ENCODE peak calls at places on chromosomes 13 and 19, in nine cellular contexts. One of them, this sample, is unnamed.

GRCh38 chr13:80050252-80050651 is 290.7 kb downstream of the SPRY2 start:
- DNase-seq in effector memory CD4-positive, alpha-beta T cell: no peak
- DNase-seq in pancreas: no peak
- DNase-seq in CD4-positive, CD25-positive, alpha-beta regulatory T cell: no peak
- DNase-seq in Karpas-422: no peak
- DNase-seq in spleen: no peak
- DNase-seq in heart right ventricle: no peak
- DNase-seq in CD8-positive, alpha-beta T cell: no peak
- DNase-seq in dorsolateral prefrontal cortex: no peak
- DNase-seq in this sample: no peak

GRCh38 chr13:29758591-29759114 is 91.8 kb downstream of the UBL3 start:
- DNase-seq in CD4-positive, CD25-positive, alpha-beta regulatory T cell: peak; percentile 42
- DNase-seq in CD8-positive, alpha-beta T cell: peak; percentile 10
- DNase-seq in spleen: no peak
- DNase-seq in pancreas: no peak
- DNase-seq in Karpas-422: no peak
- DNase-seq in heart right ventricle: no peak
- DNase-seq in dorsolateral prefrontal cortex: no peak
- DNase-seq in effector memory CD4-positive, alpha-beta T cell: peak; percentile 36
- DNase-seq in this sample: no peak

GRCh38 chr13:32636711-32637110 is 50.5 kb downstream of the PDS5B start:
- DNase-seq in spleen: no peak
- DNase-seq in heart right ventricle: no peak
- DNase-seq in Karpas-422: no peak
- DNase-seq in CD8-positive, alpha-beta T cell: no peak
- DNase-seq in pancreas: no peak
- DNase-seq in dorsolateral prefrontal cortex: no peak
- DNase-seq in effector memory CD4-positive, alpha-beta T cell: no peak
- DNase-seq in CD4-positive, CD25-positive, alpha-beta regulatory T cell: no peak
- DNase-seq in this sample: no peak

GRCh38 chr13:79450110-79450509 is 30.8 kb upstream of the NDFIP2 start:
- DNase-seq in effector memory CD4-positive, alpha-beta T cell: no peak
- DNase-seq in CD4-positive, CD25-positive, alpha-beta regulatory T cell: no peak
- DNase-seq in CD8-positive, alpha-beta T cell: no peak
- DNase-seq in spleen: no peak
- DNase-seq in pancreas: no peak
- DNase-seq in Karpas-422: no peak
- DNase-seq in dorsolateral prefrontal cortex: no peak
- DNase-seq in heart right ventricle: no peak
- DNase-seq in this sample: no peak

GRCh38 chr19:12000152-12000981 is 35.1 kb downstream of the ZNF433 start:
- DNase-seq in pancreas: no peak
- DNase-seq in dorsolateral prefrontal cortex: no peak
- DNase-seq in heart right ventricle: no peak
- DNase-seq in effector memory CD4-positive, alpha-beta T cell: no peak
- DNase-seq in spleen: no peak
- DNase-seq in CD8-positive, alpha-beta T cell: no peak
- DNase-seq in CD4-positive, CD25-positive, alpha-beta regulatory T cell: no peak
- DNase-seq in Karpas-422: no peak
- DNase-seq in this sample: no peak

GRCh38 chr19:41407271-41407670 is 9.7 kb downstream of the BCKDHA start:
- DNase-seq in pancreas: no peak
- DNase-seq in heart right ventricle: no peak
- DNase-seq in CD4-positive, CD25-positive, alpha-beta regulatory T cell: no peak
- DNase-seq in Karpas-422: peak; percentile 67
- DNase-seq in spleen: no peak
- DNase-seq in effector memory CD4-positive, alpha-beta T cell: no peak
- DNase-seq in dorsolateral prefrontal cortex: no peak
- DNase-seq in CD8-positive, alpha-beta T cell: no peak
- DNase-seq in this sample: no peak

GRCh38 chr13:41533676-41534075 is 76.3 kb downstream of the RGCC start:
- DNase-seq in spleen: no peak
- DNase-seq in effector memory CD4-positive, alpha-beta T cell: no peak
- DNase-seq in CD4-positive, CD25-positive, alpha-beta regulatory T cell: no peak
- DNase-seq in dorsolateral prefrontal cortex: no peak
- DNase-seq in Karpas-422: no peak
- DNase-seq in CD8-positive, alpha-beta T cell: no peak
- DNase-seq in heart right ventricle: no peak
- DNase-seq in pancreas: no peak
- DNase-seq in this sample: no peak

GRCh38 chr13:24178847-24179845 is 18.6 kb downstream of the SPATA13 start:
- DNase-seq in dorsolateral prefrontal cortex: no peak
- DNase-seq in effector memory CD4-positive, alpha-beta T cell: no peak
- DNase-seq in spleen: no peak
- DNase-seq in heart right ventricle: no peak
- DNase-seq in CD4-positive, CD25-positive, alpha-beta regulatory T cell: no peak
- DNase-seq in pancreas: no peak
- DNase-seq in CD8-positive, alpha-beta T cell: no peak
- DNase-seq in Karpas-422: no peak
- DNase-seq in this sample: no peak

GRCh38 chr19:13150919-13151604 is 851 bp downstream of the IER2 start:
- DNase-seq in effector memory CD4-positive, alpha-beta T cell: no peak
- DNase-seq in CD8-positive, alpha-beta T cell: no peak
- DNase-seq in heart right ventricle: no peak
- DNase-seq in dorsolateral prefrontal cortex: no peak
- DNase-seq in CD4-positive, CD25-positive, alpha-beta regulatory T cell: peak; percentile 7
- DNase-seq in spleen: peak; percentile 87
- DNase-seq in Karpas-422: peak; percentile 60
- DNase-seq in pancreas: no peak
- DNase-seq in this sample: peak; percentile 28

GRCh38 chr13:100872761-100873160 is 198.2 kb upstream of the TMTC4 start:
- DNase-seq in spleen: no peak
- DNase-seq in CD4-positive, CD25-positive, alpha-beta regulatory T cell: no peak
- DNase-seq in dorsolateral prefrontal cortex: no peak
- DNase-seq in pancreas: no peak
- DNase-seq in CD8-positive, alpha-beta T cell: no peak
- DNase-seq in effector memory CD4-positive, alpha-beta T cell: no peak
- DNase-seq in Karpas-422: no peak
- DNase-seq in heart right ventricle: no peak
- DNase-seq in this sample: no peak

GRCh38 chr19:48355555-48355954 is 8.2 kb downstream of the TMEM143 start:
- DNase-seq in Karpas-422: no peak
- DNase-seq in spleen: no peak
- DNase-seq in dorsolateral prefrontal cortex: no peak
- DNase-seq in CD8-positive, alpha-beta T cell: no peak
- DNase-seq in CD4-positive, CD25-positive, alpha-beta regulatory T cell: no peak
- DNase-seq in pancreas: no peak
- DNase-seq in heart right ventricle: no peak
- DNase-seq in effector memory CD4-positive, alpha-beta T cell: no peak
- DNase-seq in this sample: no peak

GRCh38 chr13:46523972-46524737 is 28.8 kb upstream of the LRCH1 start:
- DNase-seq in Karpas-422: no peak
- DNase-seq in CD8-positive, alpha-beta T cell: no peak
- DNase-seq in heart right ventricle: no peak
- DNase-seq in spleen: no peak
- DNase-seq in pancreas: no peak
- DNase-seq in effector memory CD4-positive, alpha-beta T cell: no peak
- DNase-seq in CD4-positive, CD25-positive, alpha-beta regulatory T cell: no peak
- DNase-seq in dorsolateral prefrontal cortex: no peak
- DNase-seq in this sample: no peak

GRCh38 chr13:43663474-43664090 is 123.2 kb downstream of the ENOX1 start:
- DNase-seq in dorsolateral prefrontal cortex: no peak
- DNase-seq in pancreas: no peak
- DNase-seq in CD4-positive, CD25-positive, alpha-beta regulatory T cell: no peak
- DNase-seq in spleen: no peak
- DNase-seq in effector memory CD4-positive, alpha-beta T cell: no peak
- DNase-seq in heart right ventricle: no peak
- DNase-seq in Karpas-422: no peak
- DNase-seq in CD8-positive, alpha-beta T cell: no peak
- DNase-seq in this sample: no peak

GRCh38 chr19:17779281-17779930 is 15.5 kb upstream of the B3GNT3 start:
- DNase-seq in spleen: peak; percentile 87
- DNase-seq in dorsolateral prefrontal cortex: peak; percentile 51
- DNase-seq in heart right ventricle: no peak
- DNase-seq in CD4-positive, CD25-positive, alpha-beta regulatory T cell: no peak
- DNase-seq in CD8-positive, alpha-beta T cell: no peak
- DNase-seq in pancreas: no peak
- DNase-seq in Karpas-422: no peak
- DNase-seq in effector memory CD4-positive, alpha-beta T cell: no peak
- DNase-seq in this sample: no peak

GRCh38 chr13:91652389-91652788 is 254.0 kb downstream of the GPC5 start:
- DNase-seq in Karpas-422: no peak
- DNase-seq in CD8-positive, alpha-beta T cell: no peak
- DNase-seq in spleen: no peak
- DNase-seq in CD4-positive, CD25-positive, alpha-beta regulatory T cell: no peak
- DNase-seq in heart right ventricle: no peak
- DNase-seq in dorsolateral prefrontal cortex: no peak
- DNase-seq in pancreas: no peak
- DNase-seq in effector memory CD4-positive, alpha-beta T cell: no peak
- DNase-seq in this sample: no peak

DNA sequence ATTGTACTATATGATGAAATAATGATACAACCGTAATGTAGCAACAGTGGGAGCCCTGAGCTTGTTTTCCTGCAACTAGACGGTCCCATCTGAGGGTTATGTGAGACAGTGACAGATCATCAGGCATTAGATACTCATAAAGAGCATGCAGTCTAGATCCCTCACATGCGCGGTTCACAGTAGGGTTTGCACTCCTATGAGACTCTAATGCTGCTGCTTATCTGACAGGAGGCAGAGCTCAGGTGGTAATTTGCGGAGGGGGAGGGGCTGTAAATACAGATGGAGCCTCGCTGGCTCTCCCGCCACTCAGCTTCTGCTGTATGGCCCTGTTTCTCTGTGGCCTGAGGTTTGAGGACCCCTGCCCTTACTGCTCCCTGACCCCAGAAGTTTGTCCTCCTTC is 13.7 kb downstream of the EPHX3 start:
- DNase-seq in heart right ventricle: no peak
- DNase-seq in effector memory CD4-positive, alpha-beta T cell: no peak
- DNase-seq in CD4-positive, CD25-positive, alpha-beta regulatory T cell: no peak
- DNase-seq in CD8-positive, alpha-beta T cell: no peak
- DNase-seq in dorsolateral prefrontal cortex: no peak
- DNase-seq in pancreas: no peak
- DNase-seq in Karpas-422: no peak
- DNase-seq in spleen: no peak
- DNase-seq in this sample: no peak
- H3K27me3 ChIP-seq in heart right ventricle: no peaks in the 10 kb centered on the region
- H3K27me3 ChIP-seq in effector memory CD4-positive, alpha-beta T cell: peaks cover 9% of the 10 kb centered on the region
- H3K27me3 ChIP-seq in CD4-positive, CD25-positive, alpha-beta regulatory T cell: peaks cover 8% of the 10 kb centered on the region
- H3K27me3 ChIP-seq in CD8-positive, alpha-beta T cell: no peaks in the 10 kb centered on the region
- H3K27me3 ChIP-seq in dorsolateral prefrontal cortex: no peaks in the 10 kb centered on the region
- H3K27me3 ChIP-seq in pancreas: no peaks in the 10 kb centered on the region
- H3K27me3 ChIP-seq in Karpas-422: no peaks in the 10 kb centered on the region
- H3K27me3 ChIP-seq in spleen: peaks cover 14% of the 10 kb centered on the region
- H3K27me3 ChIP-seq in this sample: no peaks in the 10 kb centered on the region

GRCh38 chr19:7694499-7694898 is 7.4 kb downstream of the FCER2 start:
- DNase-seq in effector memory CD4-positive, alpha-beta T cell: no peak
- DNase-seq in dorsolateral prefrontal cortex: no peak
- DNase-seq in spleen: no peak
- DNase-seq in pancreas: no peak
- DNase-seq in Karpas-422: no peak
- DNase-seq in CD8-positive, alpha-beta T cell: no peak
- DNase-seq in CD4-positive, CD25-positive, alpha-beta regulatory T cell: no peak
- DNase-seq in heart right ventricle: no peak
- DNase-seq in this sample: no peak
- H3K27ac ChIP-seq in effector memory CD4-positive, alpha-beta T cell: no peak overlapping the region
- H3K27ac ChIP-seq in dorsolateral prefrontal cortex: no peak overlapping the region
- H3K27ac ChIP-seq in spleen: no peak overlapping the region
- H3K27ac ChIP-seq in pancreas: no peak overlapping the region
- H3K27ac ChIP-seq in Karpas-422: no peak overlapping the region
- H3K27ac ChIP-seq in CD8-positive, alpha-beta T cell: no peak overlapping the region
- H3K27ac ChIP-seq in CD4-positive, CD25-positive, alpha-beta regulatory T cell: no peak overlapping the region
- H3K27ac ChIP-seq in heart right ventricle: no peak overlapping the region
- H3K27ac ChIP-seq in this sample: no peak overlapping the region

GRCh38 chr19:38229585-38230073 is 5.6 kb upstream of the DPF1 start:
- DNase-seq in Karpas-422: peak; percentile 97
- DNase-seq in dorsolateral prefrontal cortex: peak; percentile 96
- DNase-seq in CD4-positive, CD25-positive, alpha-beta regulatory T cell: peak; percentile 39
- DNase-seq in effector memory CD4-positive, alpha-beta T cell: peak; percentile 27
- DNase-seq in pancreas: peak; percentile 70
- DNase-seq in heart right ventricle: peak; percentile 68
- DNase-seq in spleen: peak; percentile 81
- DNase-seq in CD8-positive, alpha-beta T cell: peak; percentile 23
- DNase-seq in this sample: peak; percentile 31

GRCh38 chr19:38228491-38229439 is 4.7 kb upstream of the DPF1 start:
- DNase-seq in pancreas: no peak
- DNase-seq in dorsolateral prefrontal cortex: peak; percentile 68
- DNase-seq in spleen: no peak
- DNase-seq in effector memory CD4-positive, alpha-beta T cell: no peak
- DNase-seq in Karpas-422: no peak
- DNase-seq in CD4-positive, CD25-positive, alpha-beta regulatory T cell: no peak
- DNase-seq in CD8-positive, alpha-beta T cell: no peak
- DNase-seq in heart right ventricle: no peak
- DNase-seq in this sample: no peak

GRCh38 chr19:38224014-38224862 is at the start of gene DPF1:
- DNase-seq in Karpas-422: peak; percentile 96
- DNase-seq in heart right ventricle: peak; percentile 50
- DNase-seq in CD8-positive, alpha-beta T cell: no peak
- DNase-seq in pancreas: peak; percentile 84
- DNase-seq in CD4-positive, CD25-positive, alpha-beta regulatory T cell: peak; percentile 24
- DNase-seq in spleen: no peak
- DNase-seq in dorsolateral prefrontal cortex: peak; percentile 74
- DNase-seq in effector memory CD4-positive, alpha-beta T cell: peak; percentile 10
- DNase-seq in this sample: no peak

GRCh38 chr19:38228005-38228377 is 4.0 kb upstream of the DPF1 start:
- DNase-seq in Karpas-422: no peak
- DNase-seq in CD4-positive, CD25-positive, alpha-beta regulatory T cell: no peak
- DNase-seq in CD8-positive, alpha-beta T cell: no peak
- DNase-seq in spleen: no peak
- DNase-seq in dorsolateral prefrontal cortex: no peak
- DNase-seq in effector memory CD4-positive, alpha-beta T cell: no peak
- DNase-seq in heart right ventricle: no peak
- DNase-seq in pancreas: no peak
- DNase-seq in this sample: no peak

DNA sequence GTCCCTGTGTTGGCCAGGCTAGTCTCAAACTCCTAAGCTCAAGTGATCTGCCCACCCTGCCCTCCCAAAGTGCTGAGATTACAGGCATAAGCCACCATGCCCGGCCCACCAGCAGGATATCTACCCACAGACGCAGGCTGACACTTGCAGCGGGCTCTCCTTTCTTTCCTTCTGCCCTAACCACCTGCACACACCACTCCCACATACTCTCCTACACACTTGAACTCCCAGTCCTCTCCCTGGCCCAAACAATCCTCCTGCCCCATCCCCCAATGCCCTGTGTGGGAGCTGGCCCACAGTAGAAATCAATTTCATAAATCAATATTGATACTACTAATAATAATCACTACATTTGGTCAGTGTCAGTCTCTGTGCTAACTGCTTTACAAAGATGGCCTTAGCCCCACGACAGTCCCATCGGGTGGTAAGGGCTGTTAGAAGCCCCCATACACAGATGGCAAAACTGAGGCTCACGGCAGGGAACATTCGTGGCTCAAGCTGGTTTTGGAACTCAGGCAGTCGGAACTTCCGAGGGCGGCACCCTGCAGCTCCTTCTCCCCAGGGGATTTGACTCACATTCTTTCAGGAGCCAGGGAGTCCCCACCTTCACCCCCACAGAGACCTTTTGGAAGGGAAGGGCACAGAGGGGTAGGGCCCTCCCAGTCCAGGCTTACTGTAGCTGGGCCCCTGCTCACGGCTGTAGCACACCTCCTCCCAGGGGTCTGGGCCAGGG is 3.4 kb upstream of the DPF1 start:
- DNase-seq in Karpas-422: no peak
- DNase-seq in dorsolateral prefrontal cortex: no peak
- DNase-seq in CD4-positive, CD25-positive, alpha-beta regulatory T cell: no peak
- DNase-seq in heart right ventricle: no peak
- DNase-seq in effector memory CD4-positive, alpha-beta T cell: no peak
- DNase-seq in CD8-positive, alpha-beta T cell: no peak
- DNase-seq in pancreas: no peak
- DNase-seq in spleen: no peak
- DNase-seq in this sample: no peak
- H3K27me3 ChIP-seq in Karpas-422: no peaks in the 10 kb centered on the region
- H3K27me3 ChIP-seq in dorsolateral prefrontal cortex: no peaks in the 10 kb centered on the region
- H3K27me3 ChIP-seq in CD4-positive, CD25-positive, alpha-beta regulatory T cell: peaks cover 17% of the 10 kb centered on the region
- H3K27me3 ChIP-seq in heart right ventricle: peaks cover 69% of the 10 kb centered on the region
- H3K27me3 ChIP-seq in effector memory CD4-positive, alpha-beta T cell: peaks cover 58% of the 10 kb centered on the region
- H3K27me3 ChIP-seq in CD8-positive, alpha-beta T cell: peaks cover 38% of the 10 kb centered on the region
- H3K27me3 ChIP-seq in pancreas: peaks cover 5% of the 10 kb centered on the region
- H3K27me3 ChIP-seq in spleen: peaks cover 95% of the 10 kb centered on the region
- H3K27me3 ChIP-seq in this sample: peaks cover 15% of the 10 kb centered on the region

GRCh38 chr13:40530961-40531360 is 135.5 kb downstream of the FOXO1 start:
- DNase-seq in pancreas: no peak
- DNase-seq in heart right ventricle: no peak
- DNase-seq in Karpas-422: no peak
- DNase-seq in spleen: no peak
- DNase-seq in effector memory CD4-positive, alpha-beta T cell: no peak
- DNase-seq in CD8-positive, alpha-beta T cell: no peak
- DNase-seq in dorsolateral prefrontal cortex: no peak
- DNase-seq in CD4-positive, CD25-positive, alpha-beta regulatory T cell: no peak
- DNase-seq in this sample: no peak
- H3K27ac ChIP-seq in pancreas: no peak overlapping the region
- H3K27ac ChIP-seq in heart right ventricle: no peak overlapping the region
- H3K27ac ChIP-seq in Karpas-422: no peak overlapping the region
- H3K27ac ChIP-seq in spleen: no peak overlapping the region
- H3K27ac ChIP-seq in effector memory CD4-positive, alpha-beta T cell: no peak overlapping the region
- H3K27ac ChIP-seq in CD8-positive, alpha-beta T cell: no peak overlapping the region
- H3K27ac ChIP-seq in dorsolateral prefrontal cortex: no peak overlapping the region
- H3K27ac ChIP-seq in CD4-positive, CD25-positive, alpha-beta regulatory T cell: no peak overlapping the region
- H3K27ac ChIP-seq in this sample: no peak overlapping the region